ENCODE peak calls at places on chromosomes 7 and 10, in ten cellular contexts. One of them, this sample, is unnamed.

GRCh38 chr7:39589323-39590111 is 23.3 kb downstream of the YAE1 start:
- DNase-seq in T-helper 1 cell: peak
- DNase-seq in GM23248: peak
- DNase-seq in CD8-positive, alpha-beta memory T cell: peak
- DNase-seq in nucleus accumbens: no peak
- DNase-seq in iPS DF 6.9: peak
- DNase-seq in stimulated activated CD4-positive, alpha-beta T cell treated with anti-CD3 and anti-CD28 coated beads, Interleukin-4, amount 100 ng/mL, for 1 hour: peak
- DNase-seq in astrocyte of the cerebellum: peak
- DNase-seq in neural crest cell: no peak
- DNase-seq in M059J: peak
- DNase-seq in this sample: no peak

GRCh38 chr7:18590744-18591340 is 95.3 kb downstream of the HDAC9 start:
- DNase-seq in neural crest cell: no peak
- DNase-seq in nucleus accumbens: no peak
- DNase-seq in CD8-positive, alpha-beta memory T cell: no peak
- DNase-seq in iPS DF 6.9: no peak
- DNase-seq in stimulated activated CD4-positive, alpha-beta T cell treated with anti-CD3 and anti-CD28 coated beads, Interleukin-4, amount 100 ng/mL, for 1 hour: no peak
- DNase-seq in T-helper 1 cell: no peak
- DNase-seq in GM23248: peak
- DNase-seq in astrocyte of the cerebellum: peak
- DNase-seq in M059J: peak
- DNase-seq in this sample: no peak

GRCh38 chr7:94612253-94612652 is 43.7 kb downstream of the SGCE start:
- DNase-seq in astrocyte of the cerebellum: no peak
- DNase-seq in iPS DF 6.9: no peak
- DNase-seq in T-helper 1 cell: no peak
- DNase-seq in stimulated activated CD4-positive, alpha-beta T cell treated with anti-CD3 and anti-CD28 coated beads, Interleukin-4, amount 100 ng/mL, for 1 hour: no peak
- DNase-seq in M059J: no peak
- DNase-seq in GM23248: no peak
- DNase-seq in CD8-positive, alpha-beta memory T cell: no peak
- DNase-seq in neural crest cell: no peak
- DNase-seq in nucleus accumbens: no peak
- DNase-seq in this sample: no peak

GRCh38 chr7:154484406-154484805 is 432.2 kb downstream of the DPP6 start:
- DNase-seq in T-helper 1 cell: no peak
- DNase-seq in GM23248: no peak
- DNase-seq in nucleus accumbens: peak
- DNase-seq in stimulated activated CD4-positive, alpha-beta T cell treated with anti-CD3 and anti-CD28 coated beads, Interleukin-4, amount 100 ng/mL, for 1 hour: no peak
- DNase-seq in neural crest cell: no peak
- DNase-seq in CD8-positive, alpha-beta memory T cell: no peak
- DNase-seq in astrocyte of the cerebellum: no peak
- DNase-seq in iPS DF 6.9: no peak
- DNase-seq in M059J: no peak
- DNase-seq in this sample: no peak

GRCh38 chr10:117936136-117936535 is 110.6 kb downstream of the RAB11FIP2 start:
- DNase-seq in T-helper 1 cell: no peak
- DNase-seq in CD8-positive, alpha-beta memory T cell: no peak
- DNase-seq in nucleus accumbens: no peak
- DNase-seq in neural crest cell: no peak
- DNase-seq in stimulated activated CD4-positive, alpha-beta T cell treated with anti-CD3 and anti-CD28 coated beads, Interleukin-4, amount 100 ng/mL, for 1 hour: no peak
- DNase-seq in GM23248: peak
- DNase-seq in astrocyte of the cerebellum: no peak
- DNase-seq in iPS DF 6.9: no peak
- DNase-seq in M059J: peak
- DNase-seq in this sample: no peak

GRCh38 chr7:111137296-111138195 is 46.6 kb downstream of the LRRN3 start:
- DNase-seq in M059J: peak
- DNase-seq in CD8-positive, alpha-beta memory T cell: no peak
- DNase-seq in T-helper 1 cell: peak
- DNase-seq in iPS DF 6.9: no peak
- DNase-seq in astrocyte of the cerebellum: no peak
- DNase-seq in nucleus accumbens: no peak
- DNase-seq in stimulated activated CD4-positive, alpha-beta T cell treated with anti-CD3 and anti-CD28 coated beads, Interleukin-4, amount 100 ng/mL, for 1 hour: peak
- DNase-seq in neural crest cell: no peak
- DNase-seq in GM23248: peak
- DNase-seq in this sample: no peak

GRCh38 chr10:129637010-129637409 is 170.0 kb downstream of the MGMT start:
- DNase-seq in astrocyte of the cerebellum: no peak
- DNase-seq in M059J: no peak
- DNase-seq in nucleus accumbens: no peak
- DNase-seq in CD8-positive, alpha-beta memory T cell: no peak
- DNase-seq in neural crest cell: no peak
- DNase-seq in iPS DF 6.9: no peak
- DNase-seq in T-helper 1 cell: no peak
- DNase-seq in stimulated activated CD4-positive, alpha-beta T cell treated with anti-CD3 and anti-CD28 coated beads, Interleukin-4, amount 100 ng/mL, for 1 hour: no peak
- DNase-seq in GM23248: no peak
- DNase-seq in this sample: no peak

GRCh38 chr10:96568402-96568801 is 18.4 kb downstream of the TM9SF3 start:
- DNase-seq in nucleus accumbens: no peak
- DNase-seq in CD8-positive, alpha-beta memory T cell: no peak
- DNase-seq in GM23248: no peak
- DNase-seq in stimulated activated CD4-positive, alpha-beta T cell treated with anti-CD3 and anti-CD28 coated beads, Interleukin-4, amount 100 ng/mL, for 1 hour: no peak
- DNase-seq in neural crest cell: no peak
- DNase-seq in T-helper 1 cell: no peak
- DNase-seq in M059J: no peak
- DNase-seq in astrocyte of the cerebellum: no peak
- DNase-seq in iPS DF 6.9: no peak
- DNase-seq in this sample: no peak

GRCh38 chr7:142797799-142798377 is 27.1 kb downstream of the PRSS2 start:
- DNase-seq in CD8-positive, alpha-beta memory T cell: peak
- DNase-seq in stimulated activated CD4-positive, alpha-beta T cell treated with anti-CD3 and anti-CD28 coated beads, Interleukin-4, amount 100 ng/mL, for 1 hour: peak
- DNase-seq in iPS DF 6.9: no peak
- DNase-seq in M059J: no peak
- DNase-seq in nucleus accumbens: no peak
- DNase-seq in T-helper 1 cell: no peak
- DNase-seq in neural crest cell: no peak
- DNase-seq in GM23248: peak
- DNase-seq in astrocyte of the cerebellum: no peak
- DNase-seq in this sample: peak

GRCh38 chr10:33126118-33126517 is 168.1 kb upstream of the ITGB1 start:
- DNase-seq in GM23248: no peak
- DNase-seq in stimulated activated CD4-positive, alpha-beta T cell treated with anti-CD3 and anti-CD28 coated beads, Interleukin-4, amount 100 ng/mL, for 1 hour: no peak
- DNase-seq in T-helper 1 cell: no peak
- DNase-seq in iPS DF 6.9: no peak
- DNase-seq in M059J: peak
- DNase-seq in astrocyte of the cerebellum: no peak
- DNase-seq in CD8-positive, alpha-beta memory T cell: no peak
- DNase-seq in neural crest cell: no peak
- DNase-seq in nucleus accumbens: no peak
- DNase-seq in this sample: no peak

GRCh38 chr10:21399392-21400015 is 126.0 kb downstream of the SKIDA1 start:
- DNase-seq in GM23248: peak
- DNase-seq in neural crest cell: no peak
- DNase-seq in stimulated activated CD4-positive, alpha-beta T cell treated with anti-CD3 and anti-CD28 coated beads, Interleukin-4, amount 100 ng/mL, for 1 hour: no peak
- DNase-seq in astrocyte of the cerebellum: peak
- DNase-seq in T-helper 1 cell: no peak
- DNase-seq in CD8-positive, alpha-beta memory T cell: no peak
- DNase-seq in M059J: peak
- DNase-seq in nucleus accumbens: no peak
- DNase-seq in iPS DF 6.9: no peak
- DNase-seq in this sample: no peak

GRCh38 chr7:31104361-31105255 is 52.5 kb downstream of the ADCYAP1R1 start:
- DNase-seq in astrocyte of the cerebellum: no peak
- DNase-seq in M059J: no peak
- DNase-seq in GM23248: no peak
- DNase-seq in stimulated activated CD4-positive, alpha-beta T cell treated with anti-CD3 and anti-CD28 coated beads, Interleukin-4, amount 100 ng/mL, for 1 hour: no peak
- DNase-seq in CD8-positive, alpha-beta memory T cell: no peak
- DNase-seq in neural crest cell: no peak
- DNase-seq in T-helper 1 cell: no peak
- DNase-seq in iPS DF 6.9: no peak
- DNase-seq in nucleus accumbens: no peak
- DNase-seq in this sample: no peak

GRCh38 chr10:85557077-85557476 is 809.5 kb downstream of the GRID1 start:
- DNase-seq in GM23248: no peak
- DNase-seq in nucleus accumbens: no peak
- DNase-seq in astrocyte of the cerebellum: no peak
- DNase-seq in stimulated activated CD4-positive, alpha-beta T cell treated with anti-CD3 and anti-CD28 coated beads, Interleukin-4, amount 100 ng/mL, for 1 hour: no peak
- DNase-seq in CD8-positive, alpha-beta memory T cell: no peak
- DNase-seq in iPS DF 6.9: no peak
- DNase-seq in T-helper 1 cell: no peak
- DNase-seq in M059J: no peak
- DNase-seq in neural crest cell: no peak
- DNase-seq in this sample: no peak

GRCh38 chr7:50562126-50562525 is 3.1 kb downstream of the DDC start:
- DNase-seq in nucleus accumbens: no peak
- DNase-seq in stimulated activated CD4-positive, alpha-beta T cell treated with anti-CD3 and anti-CD28 coated beads, Interleukin-4, amount 100 ng/mL, for 1 hour: no peak
- DNase-seq in neural crest cell: no peak
- DNase-seq in GM23248: no peak
- DNase-seq in iPS DF 6.9: no peak
- DNase-seq in astrocyte of the cerebellum: no peak
- DNase-seq in M059J: no peak
- DNase-seq in CD8-positive, alpha-beta memory T cell: no peak
- DNase-seq in T-helper 1 cell: no peak
- DNase-seq in this sample: no peak

GRCh38 chr7:3207387-3207786 is 93.7 kb upstream of the SDK1 start:
- DNase-seq in astrocyte of the cerebellum: no peak
- DNase-seq in GM23248: no peak
- DNase-seq in CD8-positive, alpha-beta memory T cell: no peak
- DNase-seq in neural crest cell: no peak
- DNase-seq in stimulated activated CD4-positive, alpha-beta T cell treated with anti-CD3 and anti-CD28 coated beads, Interleukin-4, amount 100 ng/mL, for 1 hour: no peak
- DNase-seq in M059J: no peak
- DNase-seq in iPS DF 6.9: no peak
- DNase-seq in nucleus accumbens: no peak
- DNase-seq in T-helper 1 cell: no peak
- DNase-seq in this sample: no peak

GRCh38 chr7:128056901-128057300 is 25.7 kb upstream of the LRRC4 start:
- DNase-seq in stimulated activated CD4-positive, alpha-beta T cell treated with anti-CD3 and anti-CD28 coated beads, Interleukin-4, amount 100 ng/mL, for 1 hour: no peak
- DNase-seq in T-helper 1 cell: no peak
- DNase-seq in CD8-positive, alpha-beta memory T cell: no peak
- DNase-seq in GM23248: peak
- DNase-seq in iPS DF 6.9: no peak
- DNase-seq in M059J: peak
- DNase-seq in nucleus accumbens: no peak
- DNase-seq in neural crest cell: no peak
- DNase-seq in astrocyte of the cerebellum: peak
- DNase-seq in this sample: no peak

GRCh38 chr7:92763636-92764423 is 72.5 kb downstream of the CDK6 start:
- DNase-seq in CD8-positive, alpha-beta memory T cell: no peak
- DNase-seq in GM23248: peak
- DNase-seq in stimulated activated CD4-positive, alpha-beta T cell treated with anti-CD3 and anti-CD28 coated beads, Interleukin-4, amount 100 ng/mL, for 1 hour: no peak
- DNase-seq in astrocyte of the cerebellum: no peak
- DNase-seq in nucleus accumbens: no peak
- DNase-seq in T-helper 1 cell: no peak
- DNase-seq in M059J: peak
- DNase-seq in iPS DF 6.9: peak
- DNase-seq in neural crest cell: no peak
- DNase-seq in this sample: no peak

GRCh38 chr7:149414745-149415390 is 46.0 kb downstream of the ZNF777 start:
- DNase-seq in M059J: no peak
- DNase-seq in CD8-positive, alpha-beta memory T cell: peak
- DNase-seq in T-helper 1 cell: peak
- DNase-seq in GM23248: peak
- DNase-seq in nucleus accumbens: peak
- DNase-seq in iPS DF 6.9: peak
- DNase-seq in neural crest cell: peak
- DNase-seq in stimulated activated CD4-positive, alpha-beta T cell treated with anti-CD3 and anti-CD28 coated beads, Interleukin-4, amount 100 ng/mL, for 1 hour: peak
- DNase-seq in astrocyte of the cerebellum: peak
- DNase-seq in this sample: peak

GRCh38 chr10:103595933-103596726 is 102.6 kb downstream of the NEURL1 start:
- DNase-seq in neural crest cell: no peak
- DNase-seq in astrocyte of the cerebellum: no peak
- DNase-seq in stimulated activated CD4-positive, alpha-beta T cell treated with anti-CD3 and anti-CD28 coated beads, Interleukin-4, amount 100 ng/mL, for 1 hour: no peak
- DNase-seq in nucleus accumbens: no peak
- DNase-seq in M059J: no peak
- DNase-seq in T-helper 1 cell: no peak
- DNase-seq in GM23248: peak
- DNase-seq in iPS DF 6.9: no peak
- DNase-seq in CD8-positive, alpha-beta memory T cell: no peak
- DNase-seq in this sample: no peak

GRCh38 chr7:73577627-73578341 is 595 bp downstream of the TBL2 start:
- DNase-seq in T-helper 1 cell: no peak
- DNase-seq in CD8-positive, alpha-beta memory T cell: no peak
- DNase-seq in GM23248: peak
- DNase-seq in astrocyte of the cerebellum: no peak
- DNase-seq in stimulated activated CD4-positive, alpha-beta T cell treated with anti-CD3 and anti-CD28 coated beads, Interleukin-4, amount 100 ng/mL, for 1 hour: no peak
- DNase-seq in nucleus accumbens: no peak
- DNase-seq in M059J: peak
- DNase-seq in neural crest cell: no peak
- DNase-seq in iPS DF 6.9: no peak
- DNase-seq in this sample: peak

GRCh38 chr10:16843252-16843870 is 26.1 kb upstream of the RSU1 start:
- DNase-seq in M059J: peak
- DNase-seq in stimulated activated CD4-positive, alpha-beta T cell treated with anti-CD3 and anti-CD28 coated beads, Interleukin-4, amount 100 ng/mL, for 1 hour: no peak
- DNase-seq in iPS DF 6.9: no peak
- DNase-seq in T-helper 1 cell: no peak
- DNase-seq in neural crest cell: no peak
- DNase-seq in nucleus accumbens: no peak
- DNase-seq in GM23248: peak
- DNase-seq in astrocyte of the cerebellum: peak
- DNase-seq in CD8-positive, alpha-beta memory T cell: no peak
- DNase-seq in this sample: no peak

GRCh38 chr10:60732240-60733188 is 45.8 kb upstream of the CDK1 start:
- DNase-seq in M059J: peak
- DNase-seq in GM23248: peak
- DNase-seq in neural crest cell: peak
- DNase-seq in iPS DF 6.9: no peak
- DNase-seq in CD8-positive, alpha-beta memory T cell: no peak
- DNase-seq in astrocyte of the cerebellum: no peak
- DNase-seq in T-helper 1 cell: peak
- DNase-seq in stimulated activated CD4-positive, alpha-beta T cell treated with anti-CD3 and anti-CD28 coated beads, Interleukin-4, amount 100 ng/mL, for 1 hour: peak
- DNase-seq in nucleus accumbens: no peak
- DNase-seq in this sample: peak

This sample was measured in kidney.